ENCODE peak calls at places on chromosome 11, in seven cellular contexts. N is CD8-positive, alpha-beta T cell; H is neural crest cell; V is stimulated activated CD8-positive, alpha-beta memory T cell treated with anti-CD3 and anti-CD28 coated beads, Interleukin-4, amount 100 ng/mL, for 48 hours; S is GM13976; K is heart right ventricle; R is activated effector memory CD4-positive, alpha-beta T cell treated with Interleukin-2 at 50 U/mL for 16 hours. T is an unnamed sample.

GRCh38 chr11:7098235-7098832 is 9.5 kb downstream of the RBMXL2 start:
- DNase-seq in N (no peak), H (no peak), V (no peak), S (peak), K (no peak), R (no peak), T (peak)

GRCh38 chr11:121591405-121592033 is 138.8 kb upstream of the SORL1-AS1 start:
- DNase-seq in N (peak), H (peak), V (peak), S (peak), K (no peak), R (peak), T (peak)

GRCh38 chr11:123103326-123103980 is 41.5 kb upstream of the HSPA8 start:
- DNase-seq in N (no peak), H (peak), V (no peak), S (peak), K (no peak), R (no peak), T (peak)

GRCh38 chr11:133841279-133842043 is 3.9 kb downstream of the SPATA19 start:
- DNase-seq in N (no peak), H (no peak), V (no peak), S (peak), K (no peak), R (no peak), T (no peak)

GRCh38 chr11:57335023-57335342 is 709 bp downstream of the SSRP1 start:
- DNase-seq in N (no peak), H (no peak), V (no peak), S (no peak), K (no peak), R (no peak), T (no peak)

GRCh38 chr11:14638561-14638960 is 5.0 kb upstream of the PDE3B start:
- DNase-seq in N (no peak), H (no peak), V (no peak), S (no peak), K (no peak), R (no peak), T (peak)

GRCh38 chr11:95242202-95242989 is 11.4 kb upstream of the SESN3 start:
- DNase-seq in N (no peak), H (no peak), V (no peak), S (no peak), K (no peak), R (no peak), T (no peak)

GRCh38 chr11:12318791-12319733 is 58.3 kb upstream of the PARVA start:
- DNase-seq in N (no peak), H (no peak), V (no peak), S (peak), K (no peak), R (no peak), T (no peak)

GRCh38 chr11:17412488-17413180 is 24.2 kb upstream of the KCNJ11 start:
- DNase-seq in N (no peak), H (no peak), V (no peak), S (no peak), K (no peak), R (no peak), T (no peak)

GRCh38 chr11:78290293-78291176 is 101.8 kb downstream of the USP35 start:
- DNase-seq in N (no peak), H (no peak), V (no peak), S (no peak), K (no peak), R (no peak), T (peak)

GRCh38 chr11:116148056-116148455 is 624.7 kb downstream of the BUD13 start:
- DNase-seq in N (no peak), H (no peak), V (no peak), S (no peak), K (no peak), R (no peak), T (no peak)